ENCODE peak calls at places on chromosomes 11 and 22, in six cellular contexts. One of them, this sample, is unnamed.

GRCh38 chr11:3160252-3161031 is 4.7 kb downstream of the OSBPL5 start:
- DNase-seq in SK-N-SH: peak; percentile 86
- DNase-seq in esophagus muscularis mucosa: peak; percentile 97
- DNase-seq in upper lobe of left lung: peak; percentile 91
- DNase-seq in K562: no peak
- DNase-seq in HepG2: no peak
- DNase-seq in this sample: no peak

GRCh38 chr22:36397081-36397766 is 9.5 kb upstream of the MYH9 start:
- DNase-seq in K562: no peak
- DNase-seq in SK-N-SH: no peak
- DNase-seq in upper lobe of left lung: no peak
- DNase-seq in HepG2: peak; percentile 80
- DNase-seq in esophagus muscularis mucosa: no peak
- DNase-seq in this sample: no peak

GRCh38 chr22:28245579-28246224 is 326.6 kb upstream of the PITPNB start:
- DNase-seq in SK-N-SH: no peak
- DNase-seq in upper lobe of left lung: no peak
- DNase-seq in HepG2: peak; percentile 37
- DNase-seq in esophagus muscularis mucosa: no peak
- DNase-seq in K562: no peak
- DNase-seq in this sample: no peak

GRCh38 chr11:95147364-95147905 is 57.8 kb downstream of the ENDOD1 start:
- DNase-seq in upper lobe of left lung: no peak
- DNase-seq in SK-N-SH: peak; percentile 85
- DNase-seq in esophagus muscularis mucosa: no peak
- DNase-seq in K562: peak; percentile 95
- DNase-seq in HepG2: peak; percentile 14
- DNase-seq in this sample: no peak

GRCh38 chr22:40525250-40525884 is 111.2 kb downstream of the MRTFA start:
- DNase-seq in upper lobe of left lung: no peak
- DNase-seq in HepG2: peak; percentile 31
- DNase-seq in esophagus muscularis mucosa: no peak
- DNase-seq in K562: peak; percentile 66
- DNase-seq in SK-N-SH: no peak
- DNase-seq in this sample: no peak

GRCh38 chr11:32527191-32527590 is 56.4 kb upstream of the EIF3M start:
- DNase-seq in upper lobe of left lung: no peak
- DNase-seq in K562: no peak
- DNase-seq in HepG2: no peak
- DNase-seq in SK-N-SH: no peak
- DNase-seq in esophagus muscularis mucosa: peak; percentile 2
- DNase-seq in this sample: no peak

GRCh38 chr22:47269689-47270088 is 507.2 kb downstream of the TBC1D22A start:
- DNase-seq in esophagus muscularis mucosa: no peak
- DNase-seq in K562: no peak
- DNase-seq in HepG2: peak; percentile 35
- DNase-seq in upper lobe of left lung: no peak
- DNase-seq in SK-N-SH: no peak
- DNase-seq in this sample: no peak

GRCh38 chr11:47161890-47162289 is 14.8 kb downstream of the ARFGAP2 start:
- DNase-seq in SK-N-SH: no peak
- DNase-seq in esophagus muscularis mucosa: no peak
- DNase-seq in HepG2: no peak
- DNase-seq in upper lobe of left lung: no peak
- DNase-seq in K562: no peak
- DNase-seq in this sample: no peak

DNA sequence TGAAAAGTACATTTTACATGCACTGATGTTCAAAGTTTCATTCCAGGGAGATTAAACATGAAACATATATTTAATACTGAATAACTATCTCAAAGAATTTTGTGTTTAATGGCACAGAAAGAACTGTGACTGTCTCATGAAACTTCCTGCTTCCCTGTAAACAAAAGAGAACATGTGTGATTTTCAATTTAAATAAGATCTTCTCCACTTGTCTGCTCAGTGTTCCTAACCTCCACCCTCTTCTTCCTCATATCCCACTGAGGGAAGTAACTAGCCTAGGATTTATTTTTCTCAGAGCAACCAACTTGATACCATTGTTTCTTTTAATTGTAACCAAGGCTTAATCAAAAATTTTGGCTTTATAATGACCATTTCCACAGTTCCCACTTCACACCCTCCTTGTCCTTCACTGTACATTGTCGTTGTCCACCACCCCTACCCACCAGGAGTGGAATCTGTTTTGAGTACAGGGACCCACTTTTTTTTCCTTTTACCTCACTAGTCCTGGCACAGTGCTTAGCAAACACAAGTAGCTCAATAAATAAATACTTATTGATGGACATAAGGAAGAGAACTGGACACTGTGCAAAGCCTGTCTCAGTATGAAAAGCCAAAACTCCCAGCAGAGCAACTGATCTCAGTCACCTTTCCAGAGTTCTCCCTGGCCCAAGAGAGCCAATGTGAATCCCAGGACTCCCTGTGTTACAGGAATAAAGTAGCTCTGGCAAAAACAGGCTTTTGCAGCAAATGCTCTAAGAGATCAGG is 4.2 kb downstream of the CPSF7 start:
- DNase-seq in esophagus muscularis mucosa: no peak
- DNase-seq in upper lobe of left lung: no peak
- DNase-seq in SK-N-SH: no peak
- DNase-seq in HepG2: no peak
- DNase-seq in K562: no peak
- DNase-seq in this sample: no peak
- TF ChIP-seq POLR2AphosphoS5 in esophagus muscularis mucosa: no peak
- TF ChIP-seq POLR2AphosphoS5 in upper lobe of left lung: no peak
- TF ChIP-seq POLR2AphosphoS5 in SK-N-SH: no peak
- TF ChIP-seq POLR2AphosphoS5 in HepG2: no peak
- TF ChIP-seq POLR2AphosphoS5 in K562: no peak
- TF ChIP-seq POLR2AphosphoS5 in this sample: no peak

DNA sequence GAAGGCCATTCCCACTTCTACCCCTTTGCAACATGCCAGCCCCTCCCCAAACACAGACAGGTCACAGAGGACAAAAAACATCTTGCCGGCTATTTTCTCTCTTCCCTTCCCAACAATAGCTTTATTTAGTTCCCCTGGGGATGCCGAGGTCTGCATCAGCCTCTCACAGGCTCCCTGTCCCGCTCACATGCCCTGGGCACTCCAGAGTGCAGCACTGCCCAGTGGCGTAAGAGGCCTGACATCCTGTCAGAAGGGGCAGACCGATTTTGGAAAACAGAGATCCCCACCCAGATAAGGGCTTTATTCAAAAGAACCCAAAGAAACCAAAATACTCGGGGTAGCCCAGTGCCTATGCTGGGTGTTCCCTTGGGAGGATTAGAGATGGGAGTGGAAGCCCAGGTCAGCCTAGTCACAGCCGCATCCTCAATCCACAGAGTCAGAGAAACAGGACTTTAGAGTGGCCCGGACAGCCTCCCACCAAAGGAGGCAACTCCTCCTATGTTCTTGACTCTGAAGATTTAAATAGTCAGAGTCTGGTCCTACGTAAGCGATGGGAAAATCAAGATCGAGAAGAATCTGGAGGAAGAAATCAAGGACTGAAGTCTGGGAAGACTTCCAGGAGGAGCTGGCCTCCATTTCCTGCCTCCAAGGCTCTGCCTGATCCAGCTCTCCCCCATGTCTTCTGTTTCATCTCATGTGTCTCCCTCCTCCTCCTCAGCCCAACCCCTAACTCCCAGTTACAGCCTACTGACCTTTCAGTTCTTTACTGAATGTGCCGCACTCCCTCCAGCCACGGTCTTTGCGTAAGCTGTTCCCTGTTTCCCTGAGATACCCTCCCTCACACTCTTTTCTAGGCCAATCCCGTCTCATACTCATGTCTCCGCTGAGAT is 129.3 kb downstream of the FBXO7 start:
- DNase-seq in HepG2: no peak
- DNase-seq in esophagus muscularis mucosa: no peak
- DNase-seq in K562: no peak
- DNase-seq in SK-N-SH: no peak
- DNase-seq in upper lobe of left lung: no peak
- DNase-seq in this sample: no peak
- TF ChIP-seq POLR2AphosphoS5 in HepG2: no peak
- TF ChIP-seq POLR2AphosphoS5 in esophagus muscularis mucosa: peak; percentile 3
- TF ChIP-seq POLR2AphosphoS5 in K562: no peak
- TF ChIP-seq POLR2AphosphoS5 in SK-N-SH: no peak
- TF ChIP-seq POLR2AphosphoS5 in upper lobe of left lung: no peak
- TF ChIP-seq POLR2AphosphoS5 in this sample: no peak

GRCh38 chr11:123103326-123103980 is 41.5 kb upstream of the HSPA8 start:
- DNase-seq in HepG2: peak; percentile 18
- DNase-seq in esophagus muscularis mucosa: peak; percentile 93
- DNase-seq in upper lobe of left lung: no peak
- DNase-seq in SK-N-SH: peak; percentile 76
- DNase-seq in K562: peak; percentile 47
- DNase-seq in this sample: no peak
- TF ChIP-seq POLR2AphosphoS5 in HepG2: no peak
- TF ChIP-seq POLR2AphosphoS5 in esophagus muscularis mucosa: peak; percentile 67
- TF ChIP-seq POLR2AphosphoS5 in upper lobe of left lung: no peak
- TF ChIP-seq POLR2AphosphoS5 in SK-N-SH: no peak
- TF ChIP-seq POLR2AphosphoS5 in K562: no peak
- TF ChIP-seq POLR2AphosphoS5 in this sample: no peak

GRCh38 chr11:44766972-44767278 is 40.2 kb downstream of the TSPAN18 start:
- DNase-seq in upper lobe of left lung: no peak
- DNase-seq in K562: no peak
- DNase-seq in SK-N-SH: no peak
- DNase-seq in HepG2: no peak
- DNase-seq in esophagus muscularis mucosa: no peak
- DNase-seq in this sample: no peak
- TF ChIP-seq POLR2AphosphoS5 in upper lobe of left lung: no peak
- TF ChIP-seq POLR2AphosphoS5 in K562: no peak
- TF ChIP-seq POLR2AphosphoS5 in SK-N-SH: no peak
- TF ChIP-seq POLR2AphosphoS5 in HepG2: no peak
- TF ChIP-seq POLR2AphosphoS5 in esophagus muscularis mucosa: peak; percentile 64
- TF ChIP-seq POLR2AphosphoS5 in this sample: no peak